ENCODE peak calls at places on chromosomes 16 and 17, in four cellular contexts. A is K562, G is HCT116, E is SK-N-SH. H is an unnamed sample.
A peak's percentile ranks its signal among the peaks of the same experiment; 100 is the strongest.

GRCh38 chr16:878071-878784 is 77.7 kb upstream of the GNG13 start:
- DNase-seq in A (peak; percentile 49), G (peak; percentile 44), E (peak; percentile 80), H (no peak)

GRCh38 chr17:68305132-68305531 is 13.8 kb downstream of the ARSG start:
- DNase-seq in A (no peak), G (no peak), E (no peak), H (no peak)

GRCh38 chr17:65108152-65108551 is 29.0 kb upstream of the RGS9 start:
- DNase-seq in A (no peak), G (no peak), E (no peak), H (no peak)

GRCh38 chr16:89315791-89316581 is 98.5 kb downstream of the ZNF778 start:
- DNase-seq in A (no peak), G (no peak), E (no peak), H (no peak)

GRCh38 chr16:53692146-53692545 is 11.5 kb downstream of the RPGRIP1L start:
- DNase-seq in A (no peak), G (no peak), E (no peak), H (peak; percentile 10)

GRCh38 chr17:71438631-71439146 is 682.1 kb upstream of the SOX9 start:
- DNase-seq in A (no peak), G (peak; percentile 90), E (peak; percentile 56), H (no peak)

GRCh38 chr17:81299846-81300585 is 4.9 kb upstream of the SLC38A10 start:
- DNase-seq in A (no peak), G (no peak), E (no peak), H (no peak)

GRCh38 chr16:23420011-23420410 is 33.0 kb downstream of the COG7 start:
- DNase-seq in A (no peak), G (no peak), E (no peak), H (no peak)

GRCh38 chr17:13016881-13017622 is 775 bp downstream of the ELAC2 start:
- DNase-seq in A (no peak), G (no peak), E (no peak), H (no peak)

GRCh38 chr17:1399366-1399678 is 700 bp downstream of the YWHAE start:
- DNase-seq in A (no peak), G (no peak), E (no peak), H (no peak)

GRCh38 chr17:1024076-1024475 is 27.1 kb downstream of the TIMM22 start:
- DNase-seq in A (no peak), G (no peak), E (no peak), H (no peak)

GRCh38 chr16:30741461-30741914 is 6.7 kb upstream of the PHKG2 start:
- DNase-seq in A (no peak), G (peak; percentile 68), E (no peak), H (peak; percentile 82)

GRCh38 chr16:30736995-30737793 is 11.0 kb upstream of the PHKG2 start:
- DNase-seq in A (no peak), G (no peak), E (no peak), H (no peak)

GRCh38 chr16:30737794-30738648 is 10.2 kb upstream of the PHKG2 start:
- DNase-seq in A (no peak), G (no peak), E (no peak), H (no peak)

GRCh38 chr16:30740364-30741251 is 7.6 kb upstream of the PHKG2 start:
- DNase-seq in A (peak; percentile 54), G (peak; percentile 87), E (no peak), H (peak; percentile 98)

GRCh38 chr16:30738984-30739951 is 9.0 kb upstream of the PHKG2 start:
- DNase-seq in A (no peak), G (no peak), E (no peak), H (no peak)
- TF ChIP-seq JUND in A (no peak), G (no peak), E (no peak), H (no peak)

DNA sequence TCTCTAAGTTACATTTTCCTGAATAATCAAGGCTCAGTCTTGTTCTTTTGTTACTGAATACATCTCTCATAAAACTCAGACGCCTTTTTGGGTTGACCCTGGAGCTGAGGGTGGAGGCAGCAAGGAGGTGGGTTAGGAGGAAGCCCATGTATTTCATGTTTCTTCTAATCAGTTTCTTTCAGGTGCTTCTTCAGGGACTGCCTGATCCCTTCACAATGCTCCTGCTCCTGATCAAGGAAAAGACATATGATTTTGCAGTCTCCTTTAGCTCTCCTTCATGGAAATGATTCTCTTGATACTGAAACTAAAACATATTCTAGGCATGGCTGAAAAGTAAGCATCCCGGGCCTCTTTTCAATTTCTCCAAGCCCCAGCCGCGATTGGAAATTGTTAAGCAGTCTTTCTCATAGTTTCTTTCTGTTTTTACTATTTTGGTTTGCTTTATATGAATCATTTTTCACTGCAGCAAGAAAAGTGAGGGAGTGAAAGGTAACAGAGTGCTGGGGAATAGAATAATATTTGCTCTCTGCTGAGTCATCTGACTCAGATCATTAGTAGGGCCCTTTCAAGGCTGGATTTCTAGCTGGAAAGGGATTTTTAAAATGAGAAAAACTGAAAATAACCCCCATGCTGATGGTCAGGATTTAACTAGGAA is 730.7 kb downstream of the CDH11 start:
- DNase-seq in A (no peak), G (no peak), E (no peak), H (no peak)
- TF ChIP-seq JUND in A (no peak), G (no peak), E (peak; percentile 62), H (no peak)

DNA sequence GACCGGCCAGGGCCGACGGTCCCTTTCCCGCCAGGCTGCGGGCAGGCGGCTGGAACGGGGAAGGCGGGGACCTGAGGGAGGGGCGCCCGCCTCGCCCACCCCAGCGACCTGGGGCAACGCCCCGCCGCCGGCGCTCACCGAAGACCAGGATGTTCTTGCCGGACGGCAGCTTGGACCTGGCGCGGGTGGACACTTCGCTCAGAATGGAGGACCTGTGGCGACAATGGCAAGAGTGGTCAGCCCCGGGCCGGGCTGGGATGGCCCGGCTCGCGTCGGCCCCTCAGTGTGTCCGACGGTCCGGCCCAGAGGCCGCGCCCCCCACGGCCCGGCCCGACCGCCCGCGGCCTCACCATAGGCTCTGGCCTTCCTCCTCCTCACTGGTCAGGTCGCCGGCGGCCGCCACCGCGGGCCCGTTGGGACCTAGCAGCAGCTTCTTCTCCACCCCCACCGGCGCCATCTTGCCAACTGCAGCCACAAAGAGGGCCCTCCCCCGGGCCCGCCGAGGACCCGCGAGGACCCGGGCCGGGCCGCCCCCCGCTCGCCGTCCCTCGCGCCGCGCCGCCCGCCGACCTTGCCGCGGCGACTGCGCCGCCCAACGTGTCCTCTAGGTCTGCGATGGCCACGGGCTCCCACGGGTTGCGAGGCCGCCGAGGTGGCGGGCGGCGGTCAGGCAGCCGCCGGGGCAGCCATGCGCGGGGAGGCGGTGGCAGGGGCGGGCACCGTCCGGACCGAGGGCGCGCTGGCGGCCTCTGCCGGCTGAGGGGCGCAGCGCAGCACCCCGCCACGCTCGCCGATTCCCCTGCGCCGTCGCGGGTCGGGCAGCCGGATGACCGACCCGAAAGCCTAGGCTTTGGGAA is at the start of gene DYNC1LI2:
- DNase-seq in A (peak; percentile 92), G (peak; percentile 34), E (peak; percentile 98), H (peak; percentile 70)
- TF ChIP-seq JUND in A (no peak), G (no peak), E (no peak), H (no peak)

DNA sequence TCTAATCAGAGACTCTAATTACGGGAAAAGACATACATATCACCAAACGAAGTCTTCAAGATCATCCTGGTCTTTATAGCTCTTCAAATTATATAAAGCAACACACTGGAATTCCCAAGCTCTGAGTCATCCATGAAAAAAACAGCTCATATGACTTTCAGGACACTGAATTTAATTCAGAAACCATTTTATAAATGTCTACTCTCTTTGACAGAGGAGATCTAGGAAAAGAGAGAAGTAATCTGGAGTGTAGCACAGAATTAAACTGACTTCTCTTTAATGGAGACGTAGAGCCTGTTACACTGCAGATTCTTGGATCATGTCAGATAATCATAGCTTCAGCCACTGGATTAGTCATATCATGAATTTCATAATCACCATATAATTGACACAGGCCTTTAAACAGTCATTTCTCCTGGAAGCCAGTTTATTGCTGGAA is 86.8 kb upstream of the WSB1 start:
- DNase-seq in A (no peak), G (peak; percentile 22), E (no peak), H (no peak)
- TF ChIP-seq JUND in A (no peak), G (no peak), E (peak; percentile 58), H (no peak)

GRCh38 chr17:44324571-44325275 is at the start of gene SLC25A39:
- DNase-seq in A (peak; percentile 93), G (peak; percentile 84), E (peak; percentile 98), H (peak; percentile 71)

GRCh38 chr17:44321246-44322120 is 3.1 kb downstream of the SLC25A39 start:
- DNase-seq in A (no peak), G (no peak), E (no peak), H (no peak)

GRCh38 chr17:44322236-44322895 is 2.3 kb downstream of the SLC25A39 start:
- DNase-seq in A (no peak), G (no peak), E (no peak), H (no peak)

GRCh38 chr17:44323359-44324091 is 1.1 kb downstream of the SLC25A39 start:
- DNase-seq in A (no peak), G (no peak), E (no peak), H (no peak)

DNA sequence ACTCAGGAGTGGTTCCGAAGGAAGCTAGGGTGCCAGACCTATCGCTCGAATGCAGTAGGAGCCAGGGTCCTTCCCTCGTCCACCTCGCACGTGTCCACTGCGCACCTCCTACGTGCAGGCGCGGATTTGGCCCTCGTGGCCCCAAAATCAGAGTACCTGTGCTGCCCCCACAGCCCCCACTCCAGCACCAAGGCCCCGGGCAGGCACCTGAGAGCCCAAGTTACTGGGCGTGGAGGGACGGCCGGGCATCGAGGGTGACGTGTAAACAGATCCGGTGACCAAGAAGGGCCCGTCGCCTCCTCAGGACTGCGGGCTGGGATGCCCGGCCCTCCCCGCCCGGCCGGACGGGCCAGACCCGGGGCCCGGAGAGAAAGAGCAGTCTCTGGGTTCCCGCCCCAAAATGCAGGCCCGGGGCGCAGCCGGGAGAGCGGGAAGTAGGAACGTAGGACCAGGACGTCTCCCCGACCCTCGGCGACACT is 492 bp downstream of the SLC25A39 start:
- DNase-seq in A (no peak), G (no peak), E (peak; percentile 65), H (no peak)
- TF ChIP-seq JUND in A (no peak), G (no peak), E (no peak), H (no peak)

DNA sequence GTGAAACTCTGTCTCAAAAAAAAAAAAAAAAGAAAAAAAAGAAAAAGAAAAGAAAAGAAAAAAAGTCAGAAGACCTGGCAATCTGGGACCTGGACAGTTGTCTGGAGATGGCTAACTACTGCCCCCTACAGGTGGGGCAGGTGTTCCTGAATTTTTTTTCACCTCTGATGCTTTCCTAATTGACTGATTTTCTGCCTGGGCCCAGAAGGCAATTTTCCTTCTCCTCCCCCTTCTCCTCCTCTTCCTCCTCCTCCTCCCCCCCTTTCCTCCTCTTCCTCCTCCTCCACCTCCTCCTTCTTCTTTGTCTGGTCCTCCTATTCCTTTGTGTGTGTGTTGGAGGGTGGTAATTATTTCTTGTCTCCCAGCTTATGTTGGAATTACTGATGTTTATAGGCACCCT is 26.7 kb downstream of the IRX5 start:
- DNase-seq in A (peak; percentile 74), G (peak; percentile 39), E (no peak), H (no peak)
- TF ChIP-seq JUND in A (no peak), G (no peak), E (no peak), H (no peak)